ENCODE peak calls at places on chromosomes 13 and 19, in nine cellular contexts. E is transverse colon, K is fibroblast of mammary gland, A is neural progenitor cell, P is GM12864, J is foreskin fibroblast, M is prostate gland, Z is left lung, X is spleen. T is an unnamed sample.

GRCh38 chr19:40502647-40503046 is 35.8 kb downstream of the SPTBN4 start:
- DNase-seq in A (peak), M (no peak), J (peak), P (no peak), X (no peak), Z (no peak), E (peak), K (no peak), T (peak)

GRCh38 chr19:6220385-6221191 is 59.2 kb downstream of the MLLT1 start:
- DNase-seq in A (no peak), E (peak), X (peak), P (no peak), J (peak), K (peak), Z (no peak), M (no peak), T (no peak)

GRCh38 chr13:113411216-113412023 is 41.9 kb downstream of the ADPRHL1 start:
- DNase-seq in M (no peak), X (peak), E (peak), A (peak), K (peak), P (no peak), J (peak), Z (no peak), T (no peak)

GRCh38 chr13:43567608-43568007 is 219.2 kb downstream of the ENOX1 start:
- DNase-seq in M (no peak), E (no peak), P (no peak), X (no peak), J (peak), Z (no peak), A (no peak), K (peak), T (no peak)

GRCh38 chr13:24997367-24997967 is 98.5 kb upstream of the PABPC3 start:
- DNase-seq in Z (no peak), A (peak), E (no peak), K (peak), J (peak), X (no peak), P (no peak), M (no peak), T (no peak)

GRCh38 chr19:23764781-23765180 is 6.1 kb upstream of the ZNF681 start:
- DNase-seq in K (no peak), P (no peak), X (no peak), J (no peak), E (no peak), M (no peak), Z (no peak), A (no peak), T (no peak)

GRCh38 chr13:40352385-40352778 is 314.1 kb downstream of the FOXO1 start:
- DNase-seq in M (no peak), P (no peak), J (peak), K (peak), E (no peak), Z (no peak), X (no peak), A (no peak), T (no peak)

GRCh38 chr13:110119943-110120905 is 186.7 kb downstream of the COL4A1 start:
- DNase-seq in J (no peak), E (no peak), M (peak), P (no peak), A (no peak), K (peak), Z (no peak), X (no peak), T (no peak)

GRCh38 chr19:29505034-29505824 is 20.6 kb upstream of the VSTM2B start:
- DNase-seq in A (peak), X (peak), Z (no peak), J (no peak), M (no peak), E (no peak), K (no peak), P (no peak), T (no peak)

GRCh38 chr13:36101157-36101556 is 30.0 kb downstream of the DCLK1 start:
- DNase-seq in K (no peak), A (no peak), J (no peak), X (no peak), E (no peak), Z (no peak), M (no peak), P (no peak), T (no peak)

GRCh38 chr13:37144661-37145060 is 39.2 kb upstream of the CSNK1A1L start:
- DNase-seq in J (peak), A (no peak), M (no peak), K (peak), P (no peak), E (no peak), Z (no peak), X (no peak), T (no peak)

GRCh38 chr13:95641961-95642621 is 2.4 kb downstream of the DZIP1 start:
- DNase-seq in Z (no peak), A (peak), K (peak), X (peak), P (no peak), M (no peak), J (peak), E (peak), T (peak)

GRCh38 chr19:2455481-2456300 is 1.1 kb downstream of the LMNB2 start:
- DNase-seq in E (peak), A (peak), J (peak), M (no peak), K (no peak), P (no peak), X (peak), Z (peak), T (peak)

GRCh38 chr13:20945952-20946383 is 43.4 kb upstream of the XPO4 start:
- DNase-seq in P (no peak), K (no peak), E (peak), X (no peak), M (no peak), J (peak), Z (peak), A (peak), T (peak)

GRCh38 chr19:8421484-8422461 is 8.7 kb downstream of the MARCHF2 start:
- DNase-seq in E (no peak), K (no peak), Z (no peak), M (no peak), J (no peak), A (no peak), P (no peak), X (no peak), T (no peak)

GRCh38 chr19:41641879-41642485 is 15.1 kb upstream of the CEACAM4 start:
- DNase-seq in E (peak), P (peak), A (peak), J (peak), M (peak), K (peak), Z (no peak), X (no peak), T (peak)

GRCh38 chr13:110239280-110240120 is 67.5 kb downstream of the COL4A1 start:
- DNase-seq in M (no peak), X (no peak), E (no peak), A (no peak), K (peak), J (peak), P (no peak), Z (no peak), T (no peak)

GRCh38 chr19:29040951-29041350 is 172.0 kb downstream of the UQCRFS1 start:
- DNase-seq in X (no peak), E (no peak), P (no peak), M (no peak), A (peak), K (no peak), Z (no peak), J (no peak), T (peak)

GRCh38 chr13:61410669-61411297 is 4.9 kb downstream of the PCDH20 start:
- DNase-seq in P (no peak), X (no peak), A (peak), E (no peak), K (peak), J (no peak), Z (no peak), M (no peak), T (no peak)

GRCh38 chr19:4653793-4654436 is 14.6 kb downstream of the TNFAIP8L1 start:
- DNase-seq in K (no peak), M (no peak), E (no peak), A (no peak), X (no peak), P (no peak), J (no peak), Z (no peak), T (no peak)

GRCh38 chr13:48221301-48222190 is 11.5 kb upstream of the ITM2B start:
- DNase-seq in Z (no peak), E (no peak), K (no peak), J (no peak), M (peak), A (no peak), P (no peak), X (no peak), T (no peak)
- H3K4me3 ChIP-seq in Z (peak), E (no peak), K (no peak), J (no peak), M (no peak), A (no peak), P (no peak), X (peak), T (no peak)

GRCh38 chr19:50415661-50416033 is 3.1 kb upstream of the SPIB start:
- DNase-seq in J (no peak), K (no peak), A (no peak), M (no peak), Z (peak), P (peak), E (peak), X (peak), T (no peak)

GRCh38 chr19:50417850-50418185 is 920 bp upstream of the SPIB start:
- DNase-seq in P (no peak), X (no peak), E (no peak), Z (no peak), M (no peak), K (no peak), J (no peak), A (no peak), T (no peak)

GRCh38 chr19:50417138-50417849 is 1.4 kb upstream of the SPIB start:
- DNase-seq in M (no peak), J (no peak), A (no peak), X (no peak), P (no peak), K (no peak), E (peak), Z (no peak), T (no peak)

GRCh38 chr19:50416034-50416814 is 2.5 kb upstream of the SPIB start:
- DNase-seq in A (no peak), K (no peak), P (no peak), Z (no peak), X (peak), M (no peak), E (no peak), J (no peak), T (no peak)

GRCh38 chr19:50416815-50417137 is 2.0 kb upstream of the SPIB start:
- DNase-seq in P (no peak), M (no peak), J (no peak), Z (no peak), E (no peak), K (no peak), X (no peak), A (no peak), T (no peak)
- H3K4me3 ChIP-seq in P (no peak), M (no peak), J (no peak), Z (no peak), E (no peak), K (no peak), X (peak), A (no peak), T (no peak)

DNA sequence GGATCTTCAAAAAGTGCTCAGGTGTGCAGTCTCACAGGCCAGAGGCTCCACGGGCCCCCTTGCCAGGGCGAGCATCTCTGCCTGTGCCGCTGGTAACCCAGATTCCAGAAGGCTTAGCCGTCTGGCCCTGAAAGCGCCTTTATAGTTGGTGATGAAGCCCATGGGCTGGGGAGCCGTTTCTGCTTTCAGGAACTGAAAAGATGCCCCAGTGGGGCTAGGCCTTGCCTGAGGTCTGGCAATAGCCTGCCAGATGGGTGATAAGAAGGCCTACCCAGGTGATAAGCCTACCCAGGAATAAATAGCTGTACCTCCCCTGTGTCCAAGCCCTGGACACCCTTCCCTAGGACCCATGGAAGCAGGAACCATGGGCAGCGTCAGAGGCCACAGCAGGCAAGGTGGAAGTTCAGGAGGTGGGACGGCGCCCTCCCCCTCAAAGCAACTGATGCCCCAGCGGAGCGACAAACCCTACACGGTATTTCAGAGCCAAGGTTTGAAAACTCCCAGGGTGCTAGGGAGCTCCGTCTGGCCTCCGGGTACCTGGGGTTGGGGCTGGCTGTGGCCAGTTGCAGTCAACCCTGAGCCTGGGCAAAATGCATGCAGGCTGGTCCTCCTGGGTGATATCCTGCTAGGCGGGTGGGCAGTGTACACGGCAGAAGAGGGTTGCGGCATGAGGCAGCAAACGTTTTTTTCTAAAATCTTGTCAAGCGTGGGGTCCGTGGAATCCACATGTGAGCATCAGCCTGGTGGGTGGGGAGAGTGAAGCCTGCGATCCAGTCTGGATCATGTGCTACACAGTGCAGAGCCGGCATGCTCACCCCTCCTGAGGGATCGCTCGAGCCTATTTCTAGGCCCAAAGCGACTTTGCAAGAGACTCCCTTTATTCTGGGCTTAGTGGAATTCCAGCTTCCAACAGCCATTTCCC is 45.3 kb downstream of the ACTN4 start:
- DNase-seq in K (no peak), E (no peak), J (peak), P (no peak), M (no peak), A (peak), X (no peak), Z (no peak), T (no peak)
- H3K4me3 ChIP-seq in K (no peak), E (no peak), J (no peak), P (no peak), M (no peak), A (no peak), X (peak), Z (no peak), T (no peak)

GRCh38 chr13:112053744-112054615 is 13.0 kb upstream of the SOX1 start:
- DNase-seq in M (no peak), A (peak), K (no peak), X (peak), Z (no peak), E (no peak), P (no peak), J (no peak), T (peak)
- H3K4me3 ChIP-seq in M (no peak), A (peak), K (no peak), X (no peak), Z (no peak), E (no peak), P (no peak), J (no peak), T (no peak)

T was measured in endodermal cell.